ENCODE peak calls at places on chromosomes 16 and 17, in seven cellular contexts. One of them, this sample, is unnamed.

GRCh38 chr17:63841350-63842172 is 924 bp downstream of the SMARCD2 start:
- DNase-seq in CD4-positive, alpha-beta T cell: no peak
- DNase-seq in GM10248: peak; percentile 28
- DNase-seq in uterus: peak; percentile 64
- DNase-seq in A172: peak; percentile 16
- DNase-seq in epithelial cell of esophagus: peak; percentile 35
- DNase-seq in nephron progenitor cell: peak; percentile 46
- DNase-seq in this sample: peak; percentile 87

GRCh38 chr17:10754109-10754508 is 24.3 kb upstream of the TMEM220 start:
- DNase-seq in CD4-positive, alpha-beta T cell: no peak
- DNase-seq in GM10248: peak; percentile 32
- DNase-seq in uterus: no peak
- DNase-seq in A172: peak; percentile 46
- DNase-seq in epithelial cell of esophagus: peak; percentile 22
- DNase-seq in nephron progenitor cell: peak; percentile 37
- DNase-seq in this sample: no peak

GRCh38 chr17:337866-338265 is 14.7 kb downstream of the RPH3AL start:
- DNase-seq in CD4-positive, alpha-beta T cell: no peak
- DNase-seq in GM10248: no peak
- DNase-seq in uterus: no peak
- DNase-seq in A172: no peak
- DNase-seq in epithelial cell of esophagus: no peak
- DNase-seq in nephron progenitor cell: no peak
- DNase-seq in this sample: no peak

GRCh38 chr16:71254832-71255560 is 24.5 kb upstream of the HYDIN start:
- DNase-seq in CD4-positive, alpha-beta T cell: no peak
- DNase-seq in GM10248: no peak
- DNase-seq in uterus: no peak
- DNase-seq in A172: no peak
- DNase-seq in epithelial cell of esophagus: no peak
- DNase-seq in nephron progenitor cell: no peak
- DNase-seq in this sample: no peak

GRCh38 chr16:89268987-89269735 is 51.7 kb downstream of the ZNF778 start:
- DNase-seq in CD4-positive, alpha-beta T cell: no peak
- DNase-seq in GM10248: no peak
- DNase-seq in uterus: no peak
- DNase-seq in A172: peak; percentile 49
- DNase-seq in epithelial cell of esophagus: peak; percentile 27
- DNase-seq in nephron progenitor cell: no peak
- DNase-seq in this sample: no peak

GRCh38 chr16:83473109-83473508 is 334.7 kb upstream of the HSBP1 start:
- DNase-seq in CD4-positive, alpha-beta T cell: no peak
- DNase-seq in GM10248: no peak
- DNase-seq in uterus: no peak
- DNase-seq in A172: no peak
- DNase-seq in epithelial cell of esophagus: peak; percentile 62
- DNase-seq in nephron progenitor cell: no peak
- DNase-seq in this sample: no peak

GRCh38 chr17:83131268-83132011 is 52.0 kb downstream of the METRNL start:
- DNase-seq in CD4-positive, alpha-beta T cell: no peak
- DNase-seq in GM10248: no peak
- DNase-seq in uterus: no peak
- DNase-seq in A172: no peak
- DNase-seq in epithelial cell of esophagus: no peak
- DNase-seq in nephron progenitor cell: no peak
- DNase-seq in this sample: peak; percentile 56

GRCh38 chr17:78421534-78422266 is 43.3 kb downstream of the PGS1 start:
- DNase-seq in CD4-positive, alpha-beta T cell: peak; percentile 71
- DNase-seq in GM10248: peak; percentile 88
- DNase-seq in uterus: peak; percentile 68
- DNase-seq in A172: peak; percentile 78
- DNase-seq in epithelial cell of esophagus: peak; percentile 69
- DNase-seq in nephron progenitor cell: peak; percentile 85
- DNase-seq in this sample: no peak

GRCh38 chr16:29674188-29674587 is 4.8 kb upstream of the QPRT start:
- DNase-seq in CD4-positive, alpha-beta T cell: no peak
- DNase-seq in GM10248: no peak
- DNase-seq in uterus: peak; percentile 80
- DNase-seq in A172: no peak
- DNase-seq in epithelial cell of esophagus: no peak
- DNase-seq in nephron progenitor cell: no peak
- DNase-seq in this sample: no peak

GRCh38 chr17:42518046-42518754 is 17.8 kb upstream of the NAGLU start:
- DNase-seq in CD4-positive, alpha-beta T cell: no peak
- DNase-seq in GM10248: no peak
- DNase-seq in uterus: peak; percentile 95
- DNase-seq in A172: peak; percentile 99
- DNase-seq in epithelial cell of esophagus: peak; percentile 93
- DNase-seq in nephron progenitor cell: no peak
- DNase-seq in this sample: peak; percentile 90

GRCh38 chr17:14741516-14741915 is 440.6 kb downstream of the HS3ST3B1 start:
- DNase-seq in CD4-positive, alpha-beta T cell: no peak
- DNase-seq in GM10248: no peak
- DNase-seq in uterus: no peak
- DNase-seq in A172: peak; percentile 8
- DNase-seq in epithelial cell of esophagus: peak; percentile 60
- DNase-seq in nephron progenitor cell: no peak
- DNase-seq in this sample: no peak

GRCh38 chr17:36858119-36859002 is 78.9 kb upstream of the LHX1 start:
- DNase-seq in CD4-positive, alpha-beta T cell: no peak
- DNase-seq in GM10248: no peak
- DNase-seq in uterus: no peak
- DNase-seq in A172: no peak
- DNase-seq in epithelial cell of esophagus: peak; percentile 74
- DNase-seq in nephron progenitor cell: no peak
- DNase-seq in this sample: no peak

GRCh38 chr16:60230666-60231065 is 1496.5 kb upstream of the GOT2 start:
- DNase-seq in CD4-positive, alpha-beta T cell: no peak
- DNase-seq in GM10248: no peak
- DNase-seq in uterus: no peak
- DNase-seq in A172: no peak
- DNase-seq in epithelial cell of esophagus: peak; percentile 38
- DNase-seq in nephron progenitor cell: no peak
- DNase-seq in this sample: no peak

GRCh38 chr17:31537558-31537957 is 146.1 kb downstream of the RAB11FIP4 start:
- DNase-seq in CD4-positive, alpha-beta T cell: no peak
- DNase-seq in GM10248: no peak
- DNase-seq in uterus: no peak
- DNase-seq in A172: no peak
- DNase-seq in epithelial cell of esophagus: no peak
- DNase-seq in nephron progenitor cell: no peak
- DNase-seq in this sample: no peak

GRCh38 chr17:1796800-1797199 is 32.9 kb downstream of the SMYD4 start:
- DNase-seq in CD4-positive, alpha-beta T cell: no peak
- DNase-seq in GM10248: no peak
- DNase-seq in uterus: no peak
- DNase-seq in A172: no peak
- DNase-seq in epithelial cell of esophagus: no peak
- DNase-seq in nephron progenitor cell: no peak
- DNase-seq in this sample: no peak

GRCh38 chr17:64641499-64641898 is 20.6 kb downstream of the SMURF2 start:
- DNase-seq in CD4-positive, alpha-beta T cell: no peak
- DNase-seq in GM10248: no peak
- DNase-seq in uterus: no peak
- DNase-seq in A172: peak; percentile 83
- DNase-seq in epithelial cell of esophagus: peak; percentile 42
- DNase-seq in nephron progenitor cell: no peak
- DNase-seq in this sample: no peak

GRCh38 chr17:50636145-50636803 is 1.6 kb downstream of the ABCC3 start:
- DNase-seq in CD4-positive, alpha-beta T cell: no peak
- DNase-seq in GM10248: no peak
- DNase-seq in uterus: no peak
- DNase-seq in A172: no peak
- DNase-seq in epithelial cell of esophagus: no peak
- DNase-seq in nephron progenitor cell: no peak
- DNase-seq in this sample: no peak

GRCh38 chr17:81867952-81868673 is 3.0 kb downstream of the ARHGDIA start:
- DNase-seq in CD4-positive, alpha-beta T cell: no peak
- DNase-seq in GM10248: no peak
- DNase-seq in uterus: no peak
- DNase-seq in A172: no peak
- DNase-seq in epithelial cell of esophagus: peak; percentile 28
- DNase-seq in nephron progenitor cell: no peak
- DNase-seq in this sample: no peak

GRCh38 chr17:63838586-63839184 is 3.8 kb downstream of the SMARCD2 start:
- DNase-seq in CD4-positive, alpha-beta T cell: no peak
- DNase-seq in GM10248: no peak
- DNase-seq in uterus: peak; percentile 91
- DNase-seq in A172: no peak
- DNase-seq in epithelial cell of esophagus: peak; percentile 94
- DNase-seq in nephron progenitor cell: no peak
- DNase-seq in this sample: peak; percentile 97

GRCh38 chr17:60563743-60564142 is 36.2 kb upstream of the PPM1D start:
- DNase-seq in CD4-positive, alpha-beta T cell: no peak
- DNase-seq in GM10248: no peak
- DNase-seq in uterus: no peak
- DNase-seq in A172: no peak
- DNase-seq in epithelial cell of esophagus: peak; percentile 35
- DNase-seq in nephron progenitor cell: no peak
- DNase-seq in this sample: no peak

GRCh38 chr16:79437764-79438728 is 162.5 kb downstream of the MAF start:
- DNase-seq in CD4-positive, alpha-beta T cell: no peak
- DNase-seq in GM10248: no peak
- DNase-seq in uterus: no peak
- DNase-seq in A172: no peak
- DNase-seq in epithelial cell of esophagus: peak; percentile 1
- DNase-seq in nephron progenitor cell: no peak
- DNase-seq in this sample: no peak

GRCh38 chr16:20359997-20360396 is 7.5 kb upstream of the UMOD start:
- DNase-seq in CD4-positive, alpha-beta T cell: no peak
- DNase-seq in GM10248: no peak
- DNase-seq in uterus: no peak
- DNase-seq in A172: no peak
- DNase-seq in epithelial cell of esophagus: no peak
- DNase-seq in nephron progenitor cell: peak; percentile 20
- DNase-seq in this sample: no peak

GRCh38 chr17:48134912-48135480 is 27.4 kb downstream of the SNX11 start:
- DNase-seq in CD4-positive, alpha-beta T cell: no peak
- DNase-seq in GM10248: peak; percentile 32
- DNase-seq in uterus: no peak
- DNase-seq in A172: no peak
- DNase-seq in epithelial cell of esophagus: no peak
- DNase-seq in nephron progenitor cell: no peak
- DNase-seq in this sample: no peak

GRCh38 chr17:78496311-78496710 is 80.9 kb downstream of the DNAH17 start:
- DNase-seq in CD4-positive, alpha-beta T cell: no peak
- DNase-seq in GM10248: no peak
- DNase-seq in uterus: no peak
- DNase-seq in A172: no peak
- DNase-seq in epithelial cell of esophagus: no peak
- DNase-seq in nephron progenitor cell: no peak
- DNase-seq in this sample: no peak

GRCh38 chr16:72787519-72788268 is 260.2 kb downstream of the ZFHX3 start:
- DNase-seq in CD4-positive, alpha-beta T cell: peak; percentile 39
- DNase-seq in GM10248: peak; percentile 86
- DNase-seq in uterus: peak; percentile 80
- DNase-seq in A172: peak; percentile 49
- DNase-seq in epithelial cell of esophagus: peak; percentile 91
- DNase-seq in nephron progenitor cell: peak; percentile 70
- DNase-seq in this sample: peak; percentile 84

GRCh38 chr17:16371742-16372141 is 9.1 kb upstream of the UBB start:
- DNase-seq in CD4-positive, alpha-beta T cell: no peak
- DNase-seq in GM10248: no peak
- DNase-seq in uterus: no peak
- DNase-seq in A172: peak; percentile 62
- DNase-seq in epithelial cell of esophagus: peak; percentile 88
- DNase-seq in nephron progenitor cell: no peak
- DNase-seq in this sample: no peak

GRCh38 chr16:56389554-56389953 is 35.8 kb downstream of the AMFR start:
- DNase-seq in CD4-positive, alpha-beta T cell: no peak
- DNase-seq in GM10248: no peak
- DNase-seq in uterus: no peak
- DNase-seq in A172: peak; percentile 86
- DNase-seq in epithelial cell of esophagus: peak; percentile 86
- DNase-seq in nephron progenitor cell: no peak
- DNase-seq in this sample: no peak

This sample was measured in suprapubic skin.